ENCODE peak calls at places on chromosomes 11 and 22, in eight cellular contexts. W, V, I, C, K, H, Q and U are unnamed samples.

GRCh38 chr11:122661182-122661945 is 5.8 kb downstream of the UBASH3B start:
- DNase-seq in W (no peak), K (no peak), V (no peak), I (no peak), Q (no peak), H (no peak), C (no peak), U (no peak)

GRCh38 chr11:7846003-7846402 is 49.3 kb upstream of the OR5P2 start:
- DNase-seq in I (no peak), C (no peak), W (no peak), K (no peak), V (no peak), Q (no peak), H (no peak), U (no peak)

GRCh38 chr11:23856654-23857053 is 640.2 kb upstream of the LUZP2 start:
- DNase-seq in K (no peak), C (no peak), W (no peak), I (no peak), V (no peak), H (no peak), Q (no peak), U (no peak)

GRCh38 chr11:62709262-62710000 is 2.0 kb downstream of the GNG3 start:
- DNase-seq in W (peak), V (peak), I (peak), K (peak), H (peak), Q (no peak), C (peak), U (peak)

GRCh38 chr11:131685906-131686305 is 315.5 kb downstream of the NTM start:
- DNase-seq in Q (no peak), C (no peak), W (no peak), K (no peak), H (no peak), I (no peak), V (no peak), U (no peak)

GRCh38 chr11:70339066-70339465 is 59.3 kb upstream of the CTTN start:
- DNase-seq in K (no peak), H (no peak), V (no peak), I (no peak), C (no peak), Q (no peak), W (no peak), U (no peak)

GRCh38 chr22:36430863-36431262 is 43.1 kb upstream of the MYH9 start:
- DNase-seq in K (no peak), W (no peak), Q (peak), H (no peak), I (no peak), V (no peak), C (peak), U (no peak)

GRCh38 chr22:46297151-46297819 is 615 bp downstream of the GTSE1 start:
- DNase-seq in W (no peak), C (peak), H (no peak), I (no peak), V (no peak), Q (peak), K (no peak), U (no peak)

DNA sequence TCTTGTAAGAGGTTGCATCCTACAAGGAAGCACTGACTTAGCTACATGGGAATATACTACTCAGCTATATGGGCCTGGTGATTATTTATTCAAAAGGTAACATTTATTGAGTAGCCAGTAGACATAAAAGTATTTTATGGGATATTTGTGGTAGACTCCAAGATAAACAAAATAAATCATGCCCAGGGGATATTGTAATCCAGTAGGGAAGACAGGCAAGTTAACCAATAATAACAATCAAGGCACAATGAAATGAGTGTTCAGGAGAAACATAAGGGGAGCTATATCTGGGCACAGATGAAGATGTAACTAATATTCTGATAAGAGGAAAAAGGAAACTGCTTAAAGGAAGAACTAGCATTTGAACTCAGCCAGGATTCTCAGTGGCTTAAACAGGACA is 161.4 kb upstream of the MTNR1B start:
- DNase-seq in H (no peak), K (no peak), W (no peak), C (no peak), Q (no peak), V (no peak), I (no peak), U (no peak)
- TF ChIP-seq POLR2AphosphoS5 in H (no peak), K (no peak), W (no peak), C (no peak), Q (no peak), V (no peak), I (no peak), U (no peak)

GRCh38 chr11:100827934-100828661 is 141.0 kb downstream of the ARHGAP42 start:
- DNase-seq in K (no peak), V (no peak), Q (peak), I (no peak), W (no peak), C (peak), H (peak), U (no peak)
- TF ChIP-seq CTCF in K (peak), V (no peak), Q (peak), I (no peak), W (no peak), C (peak), H (peak), U (no peak)

DNA sequence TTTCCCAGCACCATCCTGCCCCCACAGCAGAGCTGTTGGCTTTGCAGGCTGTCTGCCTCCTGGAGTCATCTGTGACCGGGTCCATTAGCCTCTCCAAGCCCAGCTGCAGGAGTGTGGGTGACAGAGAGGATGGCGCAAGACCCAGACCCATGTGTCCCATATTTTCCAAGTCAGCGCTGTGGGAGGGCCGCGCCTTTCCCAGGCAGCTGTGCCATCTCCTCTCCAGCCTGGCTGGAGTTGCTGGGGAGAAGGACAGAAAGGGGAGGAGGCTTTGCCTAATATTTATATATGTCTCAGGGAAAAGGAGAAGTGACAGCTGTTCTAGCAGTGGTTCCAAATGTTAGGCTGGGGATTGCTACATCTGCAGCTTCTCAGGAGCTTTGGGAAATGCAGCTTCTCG is 15.7 kb downstream of the DTX4 start:
- DNase-seq in H (no peak), W (peak), Q (no peak), K (no peak), V (peak), I (peak), C (no peak), U (peak)
- TF ChIP-seq EP300 in H (no peak), W (no peak), Q (no peak), K (no peak), V (no peak), I (no peak), C (no peak), U (no peak)

GRCh38 chr11:121451982-121452608 is at the start of gene SORL1:
- DNase-seq in K (peak), W (peak), C (peak), V (peak), I (peak), Q (peak), H (no peak), U (peak)
- TF ChIP-seq POLR2AphosphoS5 in K (peak), W (peak), C (no peak), V (no peak), I (no peak), Q (peak), H (no peak), U (no peak)

DNA sequence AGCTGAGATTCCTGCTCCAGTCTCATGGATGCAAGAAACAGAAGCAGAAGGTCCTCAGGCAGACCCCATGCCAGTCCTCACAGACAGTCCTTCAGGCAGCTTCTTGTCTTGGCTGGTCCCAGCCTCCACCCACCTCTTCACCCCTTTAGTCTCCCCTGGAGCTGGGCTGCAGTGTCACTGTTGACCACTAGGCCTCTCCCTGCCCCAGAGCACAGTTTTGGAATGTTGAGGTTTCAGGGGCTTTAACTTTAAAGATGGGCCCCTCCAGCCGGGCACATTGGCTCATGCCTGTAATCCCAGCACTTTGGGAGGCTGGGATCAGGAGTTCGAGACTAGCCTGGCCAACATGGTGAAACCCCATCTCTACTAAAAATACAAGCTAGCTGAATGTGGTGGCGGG is 39.5 kb upstream of the GCAT start:
- DNase-seq in I (no peak), C (peak), V (no peak), H (no peak), W (no peak), K (peak), Q (no peak), U (no peak)
- TF ChIP-seq CTCF in I (peak), C (no peak), V (no peak), H (no peak), W (no peak), K (peak), Q (peak), U (no peak)

GRCh38 chr11:111406589-111406988 is 27.5 kb upstream of the POU2AF1 start:
- DNase-seq in I (no peak), H (no peak), W (no peak), C (no peak), V (no peak), K (no peak), Q (no peak), U (no peak)
- TF ChIP-seq EP300 in I (no peak), H (no peak), W (no peak), C (no peak), V (no peak), K (no peak), Q (no peak), U (no peak)

GRCh38 chr22:42957958-42958357 is 57.0 kb downstream of the PACSIN2 start:
- DNase-seq in V (no peak), K (no peak), H (no peak), Q (no peak), C (no peak), I (no peak), W (no peak), U (no peak)

GRCh38 chr22:42960146-42960509 is 54.8 kb downstream of the PACSIN2 start:
- DNase-seq in I (no peak), H (no peak), W (no peak), C (no peak), K (no peak), Q (peak), V (peak), U (no peak)

GRCh38 chr22:42957544-42957943 is 57.4 kb downstream of the PACSIN2 start:
- DNase-seq in H (no peak), V (no peak), W (no peak), Q (no peak), I (no peak), C (no peak), K (no peak), U (no peak)

GRCh38 chr22:42958937-42959336 is 56.0 kb downstream of the PACSIN2 start:
- DNase-seq in H (no peak), Q (no peak), W (no peak), V (peak), K (no peak), C (no peak), I (no peak), U (no peak)

GRCh38 chr22:42959472-42960145 is 55.3 kb downstream of the PACSIN2 start:
- DNase-seq in Q (peak), K (peak), C (peak), V (peak), H (no peak), W (peak), I (peak), U (peak)
- TF ChIP-seq POLR2AphosphoS5 in Q (peak), K (peak), C (no peak), V (no peak), H (no peak), W (peak), I (peak), U (peak)